ENCODE peak calls at places on chromosome 19, in six cellular contexts. G, V, W, A, J and E are unnamed samples.

GRCh38 chr19:40683437-40683836 is 7.0 kb downstream of the NUMBL start:
- DNase-seq in G (no peak), V (no peak), W (no peak), A (no peak), J (no peak), E (no peak)

GRCh38 chr19:17950310-17951150 is 16.4 kb upstream of the KCNN1 start:
- DNase-seq in G (peak; percentile 55), V (no peak), W (no peak), A (no peak), J (no peak), E (no peak)

GRCh38 chr19:49470615-49470978 is 3.4 kb upstream of the FLT3LG start:
- DNase-seq in G (no peak), V (no peak), W (no peak), A (no peak), J (no peak), E (no peak)

GRCh38 chr19:55579766-55580621 is 654 bp downstream of the ZNF579 start:
- DNase-seq in G (peak; percentile 50), V (no peak), W (no peak), A (no peak), J (peak; percentile 16), E (no peak)

GRCh38 chr19:57812201-57812600 is 2.5 kb downstream of the ZNF552 start:
- DNase-seq in G (no peak), V (peak; percentile 54), W (no peak), A (no peak), J (no peak), E (no peak)

GRCh38 chr19:1736280-1736679 is 17.0 kb upstream of the ONECUT3 start:
- DNase-seq in G (no peak), V (no peak), W (no peak), A (no peak), J (no peak), E (no peak)

GRCh38 chr19:47494729-47495128 is 10.7 kb upstream of the KPTN start:
- DNase-seq in G (no peak), V (no peak), W (no peak), A (no peak), J (no peak), E (no peak)

GRCh38 chr19:42115219-42115618 is 17.0 kb downstream of the POU2F2 start:
- DNase-seq in G (no peak), V (no peak), W (no peak), A (no peak), J (no peak), E (no peak)

GRCh38 chr19:7748756-7749155 is 1.4 kb upstream of the CD209 start:
- DNase-seq in G (no peak), V (no peak), W (no peak), A (peak; percentile 51), J (peak; percentile 14), E (no peak)

GRCh38 chr19:18326772-18327171 is 3.9 kb upstream of the LSM4 start:
- DNase-seq in G (no peak), V (no peak), W (no peak), A (no peak), J (no peak), E (no peak)

GRCh38 chr19:12841094-12841493 is 2.8 kb downstream of the MAST1 start:
- DNase-seq in G (peak; percentile 90), V (no peak), W (no peak), A (peak; percentile 94), J (no peak), E (no peak)

GRCh38 chr19:8206147-8207087 is 2.8 kb upstream of the CERS4 start:
- DNase-seq in G (no peak), V (no peak), W (no peak), A (no peak), J (no peak), E (no peak)

GRCh38 chr19:21439372-21439771 is 42.4 kb downstream of the ZNF493 start:
- DNase-seq in G (no peak), V (no peak), W (no peak), A (no peak), J (peak; percentile 4), E (no peak)

GRCh38 chr19:21751379-21751778 is 16.0 kb downstream of the ZNF100 start:
- DNase-seq in G (no peak), V (no peak), W (no peak), A (no peak), J (peak; percentile 1), E (no peak)

GRCh38 chr19:14433454-14434156 is 499 bp downstream of the PKN1 start:
- DNase-seq in G (no peak), V (no peak), W (no peak), A (no peak), J (no peak), E (no peak)

DNA sequence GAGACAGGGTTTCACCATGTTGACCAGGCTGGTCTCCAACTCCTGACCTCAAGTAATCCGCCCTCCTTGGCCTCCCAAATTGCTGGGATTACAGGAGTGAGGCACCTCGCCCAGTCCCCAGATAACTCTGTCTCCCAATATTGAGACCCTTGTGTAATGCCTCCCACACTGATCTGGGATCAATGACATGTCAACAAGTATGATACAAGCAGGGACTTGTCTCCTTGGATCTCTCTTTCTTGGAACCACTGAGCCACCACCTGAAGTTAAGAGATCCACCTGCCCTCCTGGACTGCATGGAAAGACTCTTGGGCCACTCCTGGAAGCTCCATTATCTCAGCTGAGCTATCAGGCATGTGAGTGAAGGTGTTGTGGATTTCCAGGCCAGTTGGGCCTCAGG is 15.1 kb downstream of the NFKBID start:
- DNase-seq in G (no peak), V (no peak), W (no peak), A (no peak), J (no peak), E (no peak)
- TF ChIP-seq TAF1 in G (no peak), V (no peak), W (no peak), A (no peak), J (no peak), E (no peak)

GRCh38 chr19:15452111-15453047 is 2.6 kb upstream of the WIZ start:
- DNase-seq in G (peak; percentile 94), V (no peak), W (peak; percentile 61), A (peak; percentile 91), J (peak; percentile 69), E (no peak)
- TF ChIP-seq POLR2A in G (no peak), V (peak; percentile 11), W (no peak), A (no peak), J (peak; percentile 35), E (no peak)

GRCh38 chr19:34230833-34231232 is 23.5 kb upstream of the GARRE1 start:
- DNase-seq in G (no peak), V (no peak), W (no peak), A (no peak), J (no peak), E (no peak)

GRCh38 chr19:34231439-34231838 is 22.9 kb upstream of the GARRE1 start:
- DNase-seq in G (no peak), V (no peak), W (no peak), A (no peak), J (no peak), E (no peak)

GRCh38 chr19:34229721-34230120 is 24.6 kb upstream of the GARRE1 start:
- DNase-seq in G (no peak), V (no peak), W (no peak), A (no peak), J (no peak), E (no peak)

GRCh38 chr19:34235425-34235940 is 18.9 kb upstream of the GARRE1 start:
- DNase-seq in G (no peak), V (no peak), W (no peak), A (no peak), J (no peak), E (no peak)

GRCh38 chr19:34232566-34233481 is 21.5 kb upstream of the GARRE1 start:
- DNase-seq in G (peak; percentile 54), V (no peak), W (no peak), A (no peak), J (peak; percentile 56), E (no peak)
- TF ChIP-seq TAF1 in G (no peak), V (no peak), W (no peak), A (no peak), J (no peak), E (no peak)

DNA sequence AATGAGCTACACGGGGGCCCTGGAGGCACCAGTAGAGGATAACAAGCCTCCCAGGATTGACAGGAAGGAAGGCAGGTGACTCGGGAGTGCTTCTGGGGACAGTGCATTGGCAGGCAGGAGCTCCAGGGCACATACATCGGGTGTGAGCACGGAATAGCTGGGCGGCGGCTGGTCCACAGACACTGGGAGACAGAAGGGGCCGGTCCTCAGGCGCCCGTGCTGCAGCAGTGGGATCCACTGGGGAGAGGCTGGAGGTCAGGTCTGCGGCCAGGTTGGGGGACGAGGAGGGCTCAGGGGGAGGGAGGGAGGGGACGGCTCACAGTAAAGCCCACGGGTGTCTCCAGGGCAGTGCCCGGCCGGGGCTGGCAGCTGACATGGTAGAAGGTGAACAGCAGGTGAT is 2.1 kb upstream of the ANGPTL8 start:
- DNase-seq in G (no peak), V (no peak), W (no peak), A (no peak), J (no peak), E (no peak)
- TF ChIP-seq POLR2A in G (no peak), V (no peak), W (no peak), A (no peak), J (no peak), E (no peak)

DNA sequence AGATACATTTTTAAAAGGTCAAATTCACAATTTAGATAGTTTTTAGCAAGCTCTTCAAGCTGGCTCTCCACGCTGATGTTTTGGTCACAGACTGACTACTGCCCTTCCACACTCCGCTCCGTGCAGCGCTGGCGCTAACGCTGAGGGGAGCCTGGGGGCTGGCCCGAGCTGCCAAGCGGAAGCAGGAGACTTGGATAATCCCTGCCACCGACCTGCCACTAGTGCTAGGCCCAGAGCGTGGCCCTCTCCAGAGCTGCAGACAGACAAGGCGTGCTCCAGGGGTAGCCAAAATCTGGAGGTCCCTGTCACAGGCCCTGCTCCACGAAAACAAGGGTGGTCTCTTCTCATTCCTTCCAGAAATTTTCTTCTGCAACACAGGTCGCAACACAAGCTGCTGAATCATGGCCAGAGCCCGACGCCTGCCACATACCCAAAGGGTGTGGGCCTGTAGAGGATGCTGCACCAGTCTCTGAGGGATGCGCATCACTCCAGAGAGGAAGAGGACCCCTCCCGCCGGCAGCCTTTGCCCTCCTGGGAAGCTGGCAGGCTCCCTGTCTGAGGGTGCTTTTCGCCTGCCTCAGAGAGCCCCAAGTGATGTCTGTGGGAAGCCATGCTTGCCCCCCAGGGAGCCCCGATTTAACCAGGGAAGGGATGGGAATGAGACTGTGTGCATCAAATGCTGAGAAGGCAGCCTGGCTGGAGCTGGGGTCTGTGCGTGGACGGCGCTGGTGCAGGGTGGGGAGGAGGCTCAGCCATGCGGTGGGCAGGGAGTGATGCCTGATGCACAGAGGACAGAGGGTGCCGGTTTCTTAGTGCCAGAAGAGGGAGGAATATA is 21.6 kb downstream of the CAPS start:
- DNase-seq in G (no peak), V (no peak), W (no peak), A (no peak), J (no peak), E (no peak)
- TF ChIP-seq TAF1 in G (no peak), V (no peak), W (no peak), A (no peak), J (no peak), E (no peak)

DNA sequence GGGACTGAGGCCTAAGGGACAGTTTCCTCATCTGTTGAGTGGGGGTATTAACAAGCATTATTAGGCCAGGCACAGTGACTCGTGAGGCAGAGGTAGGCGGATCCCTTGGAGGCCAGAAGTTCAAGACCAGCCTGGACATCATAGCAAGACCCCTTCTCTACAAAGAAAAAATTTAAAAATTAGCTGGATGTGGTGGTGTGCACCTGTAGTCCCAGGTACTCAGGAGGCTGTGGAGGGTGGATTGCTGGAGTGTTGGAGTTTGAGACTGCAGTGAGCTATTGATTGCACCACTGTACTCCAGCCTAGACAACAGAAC is 11.3 kb upstream of the FOSB start:
- DNase-seq in G (no peak), V (no peak), W (no peak), A (no peak), J (no peak), E (no peak)
- TF ChIP-seq POLR2A in G (no peak), V (no peak), W (no peak), A (no peak), J (no peak), E (no peak)